ENCODE peak calls at places on chromosome 18, in ten cellular contexts. One of them, this sample, is unnamed.

GRCh38 chr18:69956037-69956436 is 8.4 kb upstream of the CD226 start:
- DNase-seq in NCI-H774: no peak
- DNase-seq in neuronal stem cell: no peak
- DNase-seq in amygdala: no peak
- DNase-seq in HT-29: no peak
- DNase-seq in SW480: no peak
- DNase-seq in CD4-positive, CD25-positive, alpha-beta regulatory T cell: no peak
- DNase-seq in NAMALWA: no peak
- DNase-seq in GM04504: no peak
- DNase-seq in stimulated activated CD8-positive, alpha-beta memory T cell treated with anti-CD3 and anti-CD28 coated beads, Interleukin-7, amount 100 ng/mL, for 48 hours: no peak
- DNase-seq in this sample: no peak

GRCh38 chr18:50726960-50727589 is 92.7 kb downstream of the MRO start:
- DNase-seq in NCI-H774: no peak
- DNase-seq in neuronal stem cell: no peak
- DNase-seq in amygdala: no peak
- DNase-seq in HT-29: no peak
- DNase-seq in SW480: no peak
- DNase-seq in CD4-positive, CD25-positive, alpha-beta regulatory T cell: no peak
- DNase-seq in NAMALWA: no peak
- DNase-seq in GM04504: no peak
- DNase-seq in stimulated activated CD8-positive, alpha-beta memory T cell treated with anti-CD3 and anti-CD28 coated beads, Interleukin-7, amount 100 ng/mL, for 48 hours: no peak
- DNase-seq in this sample: no peak

GRCh38 chr18:49021433-49022129 is 70.8 kb upstream of the SMAD7 start:
- DNase-seq in NCI-H774: peak
- DNase-seq in neuronal stem cell: no peak
- DNase-seq in amygdala: no peak
- DNase-seq in HT-29: peak
- DNase-seq in SW480: peak
- DNase-seq in CD4-positive, CD25-positive, alpha-beta regulatory T cell: no peak
- DNase-seq in NAMALWA: peak
- DNase-seq in GM04504: no peak
- DNase-seq in stimulated activated CD8-positive, alpha-beta memory T cell treated with anti-CD3 and anti-CD28 coated beads, Interleukin-7, amount 100 ng/mL, for 48 hours: peak
- DNase-seq in this sample: no peak

GRCh38 chr18:41323044-41323443 is 632.0 kb upstream of the PIK3C3 start:
- DNase-seq in NCI-H774: no peak
- DNase-seq in neuronal stem cell: no peak
- DNase-seq in amygdala: no peak
- DNase-seq in HT-29: no peak
- DNase-seq in SW480: no peak
- DNase-seq in CD4-positive, CD25-positive, alpha-beta regulatory T cell: no peak
- DNase-seq in NAMALWA: no peak
- DNase-seq in GM04504: no peak
- DNase-seq in stimulated activated CD8-positive, alpha-beta memory T cell treated with anti-CD3 and anti-CD28 coated beads, Interleukin-7, amount 100 ng/mL, for 48 hours: no peak
- DNase-seq in this sample: no peak

GRCh38 chr18:69102959-69103358 is 297.7 kb upstream of the DOK6 start:
- DNase-seq in NCI-H774: no peak
- DNase-seq in neuronal stem cell: no peak
- DNase-seq in amygdala: no peak
- DNase-seq in HT-29: no peak
- DNase-seq in SW480: no peak
- DNase-seq in CD4-positive, CD25-positive, alpha-beta regulatory T cell: no peak
- DNase-seq in NAMALWA: no peak
- DNase-seq in GM04504: peak
- DNase-seq in stimulated activated CD8-positive, alpha-beta memory T cell treated with anti-CD3 and anti-CD28 coated beads, Interleukin-7, amount 100 ng/mL, for 48 hours: no peak
- DNase-seq in this sample: no peak

GRCh38 chr18:54776282-54776977 is 51.8 kb upstream of the RAB27B start:
- DNase-seq in NCI-H774: no peak
- DNase-seq in neuronal stem cell: no peak
- DNase-seq in amygdala: no peak
- DNase-seq in HT-29: peak
- DNase-seq in SW480: peak
- DNase-seq in CD4-positive, CD25-positive, alpha-beta regulatory T cell: no peak
- DNase-seq in NAMALWA: no peak
- DNase-seq in GM04504: peak
- DNase-seq in stimulated activated CD8-positive, alpha-beta memory T cell treated with anti-CD3 and anti-CD28 coated beads, Interleukin-7, amount 100 ng/mL, for 48 hours: no peak
- DNase-seq in this sample: peak

GRCh38 chr18:80252136-80252535 is 4.8 kb upstream of the PARD6G start:
- DNase-seq in NCI-H774: no peak
- DNase-seq in neuronal stem cell: no peak
- DNase-seq in amygdala: no peak
- DNase-seq in HT-29: no peak
- DNase-seq in SW480: no peak
- DNase-seq in CD4-positive, CD25-positive, alpha-beta regulatory T cell: no peak
- DNase-seq in NAMALWA: no peak
- DNase-seq in GM04504: peak
- DNase-seq in stimulated activated CD8-positive, alpha-beta memory T cell treated with anti-CD3 and anti-CD28 coated beads, Interleukin-7, amount 100 ng/mL, for 48 hours: no peak
- DNase-seq in this sample: no peak

GRCh38 chr18:2902327-2902726 is 55.5 kb downstream of the EMILIN2 start:
- DNase-seq in NCI-H774: no peak
- DNase-seq in neuronal stem cell: no peak
- DNase-seq in amygdala: no peak
- DNase-seq in HT-29: no peak
- DNase-seq in SW480: no peak
- DNase-seq in CD4-positive, CD25-positive, alpha-beta regulatory T cell: no peak
- DNase-seq in NAMALWA: no peak
- DNase-seq in GM04504: no peak
- DNase-seq in stimulated activated CD8-positive, alpha-beta memory T cell treated with anti-CD3 and anti-CD28 coated beads, Interleukin-7, amount 100 ng/mL, for 48 hours: no peak
- DNase-seq in this sample: no peak

GRCh38 chr18:45836242-45837215 is 11.1 kb downstream of the SIGLEC15 start:
- DNase-seq in NCI-H774: no peak
- DNase-seq in neuronal stem cell: no peak
- DNase-seq in amygdala: no peak
- DNase-seq in HT-29: peak
- DNase-seq in SW480: no peak
- DNase-seq in CD4-positive, CD25-positive, alpha-beta regulatory T cell: no peak
- DNase-seq in NAMALWA: no peak
- DNase-seq in GM04504: no peak
- DNase-seq in stimulated activated CD8-positive, alpha-beta memory T cell treated with anti-CD3 and anti-CD28 coated beads, Interleukin-7, amount 100 ng/mL, for 48 hours: no peak
- DNase-seq in this sample: no peak

GRCh38 chr18:42053188-42053781 is 98.3 kb downstream of the PIK3C3 start:
- DNase-seq in NCI-H774: no peak
- DNase-seq in neuronal stem cell: peak
- DNase-seq in amygdala: peak
- DNase-seq in HT-29: peak
- DNase-seq in SW480: peak
- DNase-seq in CD4-positive, CD25-positive, alpha-beta regulatory T cell: peak
- DNase-seq in NAMALWA: peak
- DNase-seq in GM04504: no peak
- DNase-seq in stimulated activated CD8-positive, alpha-beta memory T cell treated with anti-CD3 and anti-CD28 coated beads, Interleukin-7, amount 100 ng/mL, for 48 hours: peak
- DNase-seq in this sample: peak

GRCh38 chr18:59484796-59485328 is 125.8 kb upstream of the LMAN1 start:
- DNase-seq in NCI-H774: no peak
- DNase-seq in neuronal stem cell: no peak
- DNase-seq in amygdala: no peak
- DNase-seq in HT-29: no peak
- DNase-seq in SW480: no peak
- DNase-seq in CD4-positive, CD25-positive, alpha-beta regulatory T cell: no peak
- DNase-seq in NAMALWA: no peak
- DNase-seq in GM04504: no peak
- DNase-seq in stimulated activated CD8-positive, alpha-beta memory T cell treated with anti-CD3 and anti-CD28 coated beads, Interleukin-7, amount 100 ng/mL, for 48 hours: no peak
- DNase-seq in this sample: no peak

GRCh38 chr18:30512872-30513271 is 529.7 kb downstream of the DSC3 start:
- DNase-seq in NCI-H774: no peak
- DNase-seq in neuronal stem cell: no peak
- DNase-seq in amygdala: no peak
- DNase-seq in HT-29: no peak
- DNase-seq in SW480: no peak
- DNase-seq in CD4-positive, CD25-positive, alpha-beta regulatory T cell: no peak
- DNase-seq in NAMALWA: no peak
- DNase-seq in GM04504: no peak
- DNase-seq in stimulated activated CD8-positive, alpha-beta memory T cell treated with anti-CD3 and anti-CD28 coated beads, Interleukin-7, amount 100 ng/mL, for 48 hours: no peak
- DNase-seq in this sample: no peak

GRCh38 chr18:44917865-44918476 is 237.3 kb downstream of the SETBP1 start:
- DNase-seq in NCI-H774: no peak
- DNase-seq in neuronal stem cell: no peak
- DNase-seq in amygdala: no peak
- DNase-seq in HT-29: no peak
- DNase-seq in SW480: no peak
- DNase-seq in CD4-positive, CD25-positive, alpha-beta regulatory T cell: no peak
- DNase-seq in NAMALWA: no peak
- DNase-seq in GM04504: no peak
- DNase-seq in stimulated activated CD8-positive, alpha-beta memory T cell treated with anti-CD3 and anti-CD28 coated beads, Interleukin-7, amount 100 ng/mL, for 48 hours: no peak
- DNase-seq in this sample: no peak

GRCh38 chr18:76350134-76351025 is 144.7 kb downstream of the ZNF516 start:
- DNase-seq in NCI-H774: no peak
- DNase-seq in neuronal stem cell: no peak
- DNase-seq in amygdala: no peak
- DNase-seq in HT-29: no peak
- DNase-seq in SW480: no peak
- DNase-seq in CD4-positive, CD25-positive, alpha-beta regulatory T cell: no peak
- DNase-seq in NAMALWA: no peak
- DNase-seq in GM04504: no peak
- DNase-seq in stimulated activated CD8-positive, alpha-beta memory T cell treated with anti-CD3 and anti-CD28 coated beads, Interleukin-7, amount 100 ng/mL, for 48 hours: no peak
- DNase-seq in this sample: no peak

GRCh38 chr18:62566199-62566598 is 43.4 kb downstream of the ZCCHC2 start:
- DNase-seq in NCI-H774: no peak
- DNase-seq in neuronal stem cell: no peak
- DNase-seq in amygdala: no peak
- DNase-seq in HT-29: peak
- DNase-seq in SW480: no peak
- DNase-seq in CD4-positive, CD25-positive, alpha-beta regulatory T cell: no peak
- DNase-seq in NAMALWA: no peak
- DNase-seq in GM04504: no peak
- DNase-seq in stimulated activated CD8-positive, alpha-beta memory T cell treated with anti-CD3 and anti-CD28 coated beads, Interleukin-7, amount 100 ng/mL, for 48 hours: no peak
- DNase-seq in this sample: peak

GRCh38 chr18:79395761-79396404 is at the start of gene NFATC1:
- DNase-seq in NCI-H774: peak
- DNase-seq in neuronal stem cell: peak
- DNase-seq in amygdala: no peak
- DNase-seq in HT-29: no peak
- DNase-seq in SW480: peak
- DNase-seq in CD4-positive, CD25-positive, alpha-beta regulatory T cell: peak
- DNase-seq in NAMALWA: peak
- DNase-seq in GM04504: no peak
- DNase-seq in stimulated activated CD8-positive, alpha-beta memory T cell treated with anti-CD3 and anti-CD28 coated beads, Interleukin-7, amount 100 ng/mL, for 48 hours: peak
- DNase-seq in this sample: peak

GRCh38 chr18:79515944-79516351 is 120.2 kb downstream of the NFATC1 start:
- DNase-seq in NCI-H774: no peak
- DNase-seq in neuronal stem cell: no peak
- DNase-seq in amygdala: no peak
- DNase-seq in HT-29: no peak
- DNase-seq in SW480: no peak
- DNase-seq in CD4-positive, CD25-positive, alpha-beta regulatory T cell: no peak
- DNase-seq in NAMALWA: no peak
- DNase-seq in GM04504: no peak
- DNase-seq in stimulated activated CD8-positive, alpha-beta memory T cell treated with anti-CD3 and anti-CD28 coated beads, Interleukin-7, amount 100 ng/mL, for 48 hours: no peak
- DNase-seq in this sample: no peak

GRCh38 chr18:57026316-57026715 is 120.6 kb upstream of the BOD1L2 start:
- DNase-seq in NCI-H774: no peak
- DNase-seq in neuronal stem cell: no peak
- DNase-seq in amygdala: no peak
- DNase-seq in HT-29: no peak
- DNase-seq in SW480: no peak
- DNase-seq in CD4-positive, CD25-positive, alpha-beta regulatory T cell: no peak
- DNase-seq in NAMALWA: no peak
- DNase-seq in GM04504: no peak
- DNase-seq in stimulated activated CD8-positive, alpha-beta memory T cell treated with anti-CD3 and anti-CD28 coated beads, Interleukin-7, amount 100 ng/mL, for 48 hours: no peak
- DNase-seq in this sample: no peak

GRCh38 chr18:79613186-79613931 is 66.2 kb upstream of the CTDP1 start:
- DNase-seq in NCI-H774: no peak
- DNase-seq in neuronal stem cell: no peak
- DNase-seq in amygdala: no peak
- DNase-seq in HT-29: no peak
- DNase-seq in SW480: no peak
- DNase-seq in CD4-positive, CD25-positive, alpha-beta regulatory T cell: no peak
- DNase-seq in NAMALWA: no peak
- DNase-seq in GM04504: no peak
- DNase-seq in stimulated activated CD8-positive, alpha-beta memory T cell treated with anti-CD3 and anti-CD28 coated beads, Interleukin-7, amount 100 ng/mL, for 48 hours: no peak
- DNase-seq in this sample: no peak

GRCh38 chr18:35155403-35156117 is 85.3 kb upstream of the ZNF397 start:
- DNase-seq in NCI-H774: no peak
- DNase-seq in neuronal stem cell: no peak
- DNase-seq in amygdala: no peak
- DNase-seq in HT-29: no peak
- DNase-seq in SW480: no peak
- DNase-seq in CD4-positive, CD25-positive, alpha-beta regulatory T cell: no peak
- DNase-seq in NAMALWA: no peak
- DNase-seq in GM04504: no peak
- DNase-seq in stimulated activated CD8-positive, alpha-beta memory T cell treated with anti-CD3 and anti-CD28 coated beads, Interleukin-7, amount 100 ng/mL, for 48 hours: no peak
- DNase-seq in this sample: no peak

GRCh38 chr18:41372266-41372665 is 582.8 kb upstream of the PIK3C3 start:
- DNase-seq in NCI-H774: peak
- DNase-seq in neuronal stem cell: no peak
- DNase-seq in amygdala: no peak
- DNase-seq in HT-29: no peak
- DNase-seq in SW480: no peak
- DNase-seq in CD4-positive, CD25-positive, alpha-beta regulatory T cell: no peak
- DNase-seq in NAMALWA: no peak
- DNase-seq in GM04504: no peak
- DNase-seq in stimulated activated CD8-positive, alpha-beta memory T cell treated with anti-CD3 and anti-CD28 coated beads, Interleukin-7, amount 100 ng/mL, for 48 hours: no peak
- DNase-seq in this sample: no peak

GRCh38 chr18:51110073-51110797 is 80.2 kb downstream of the SMAD4 start:
- DNase-seq in NCI-H774: no peak
- DNase-seq in neuronal stem cell: peak
- DNase-seq in amygdala: peak
- DNase-seq in HT-29: peak
- DNase-seq in SW480: no peak
- DNase-seq in CD4-positive, CD25-positive, alpha-beta regulatory T cell: peak
- DNase-seq in NAMALWA: peak
- DNase-seq in GM04504: no peak
- DNase-seq in stimulated activated CD8-positive, alpha-beta memory T cell treated with anti-CD3 and anti-CD28 coated beads, Interleukin-7, amount 100 ng/mL, for 48 hours: peak
- DNase-seq in this sample: peak

GRCh38 chr18:73150199-73150598 is 282.4 kb upstream of the NETO1 start:
- DNase-seq in NCI-H774: no peak
- DNase-seq in neuronal stem cell: no peak
- DNase-seq in amygdala: no peak
- DNase-seq in HT-29: peak
- DNase-seq in SW480: no peak
- DNase-seq in CD4-positive, CD25-positive, alpha-beta regulatory T cell: no peak
- DNase-seq in NAMALWA: no peak
- DNase-seq in GM04504: no peak
- DNase-seq in stimulated activated CD8-positive, alpha-beta memory T cell treated with anti-CD3 and anti-CD28 coated beads, Interleukin-7, amount 100 ng/mL, for 48 hours: no peak
- DNase-seq in this sample: no peak

GRCh38 chr18:49241852-49242251 is 218.6 kb downstream of the DYM start:
- DNase-seq in NCI-H774: no peak
- DNase-seq in neuronal stem cell: no peak
- DNase-seq in amygdala: no peak
- DNase-seq in HT-29: no peak
- DNase-seq in SW480: no peak
- DNase-seq in CD4-positive, CD25-positive, alpha-beta regulatory T cell: no peak
- DNase-seq in NAMALWA: no peak
- DNase-seq in GM04504: peak
- DNase-seq in stimulated activated CD8-positive, alpha-beta memory T cell treated with anti-CD3 and anti-CD28 coated beads, Interleukin-7, amount 100 ng/mL, for 48 hours: no peak
- DNase-seq in this sample: no peak

GRCh38 chr18:23238651-23239349 is 103.5 kb downstream of the CABLES1 start:
- DNase-seq in NCI-H774: no peak
- DNase-seq in neuronal stem cell: no peak
- DNase-seq in amygdala: no peak
- DNase-seq in HT-29: no peak
- DNase-seq in SW480: no peak
- DNase-seq in CD4-positive, CD25-positive, alpha-beta regulatory T cell: no peak
- DNase-seq in NAMALWA: no peak
- DNase-seq in GM04504: no peak
- DNase-seq in stimulated activated CD8-positive, alpha-beta memory T cell treated with anti-CD3 and anti-CD28 coated beads, Interleukin-7, amount 100 ng/mL, for 48 hours: no peak
- DNase-seq in this sample: no peak

GRCh38 chr18:45102863-45103262 is 422.2 kb downstream of the SETBP1 start:
- DNase-seq in NCI-H774: no peak
- DNase-seq in neuronal stem cell: no peak
- DNase-seq in amygdala: no peak
- DNase-seq in HT-29: no peak
- DNase-seq in SW480: no peak
- DNase-seq in CD4-positive, CD25-positive, alpha-beta regulatory T cell: no peak
- DNase-seq in NAMALWA: no peak
- DNase-seq in GM04504: no peak
- DNase-seq in stimulated activated CD8-positive, alpha-beta memory T cell treated with anti-CD3 and anti-CD28 coated beads, Interleukin-7, amount 100 ng/mL, for 48 hours: no peak
- DNase-seq in this sample: no peak

GRCh38 chr18:67731853-67732252 is 215.3 kb upstream of the DSEL start:
- DNase-seq in NCI-H774: no peak
- DNase-seq in neuronal stem cell: no peak
- DNase-seq in amygdala: no peak
- DNase-seq in HT-29: no peak
- DNase-seq in SW480: no peak
- DNase-seq in CD4-positive, CD25-positive, alpha-beta regulatory T cell: no peak
- DNase-seq in NAMALWA: no peak
- DNase-seq in GM04504: peak
- DNase-seq in stimulated activated CD8-positive, alpha-beta memory T cell treated with anti-CD3 and anti-CD28 coated beads, Interleukin-7, amount 100 ng/mL, for 48 hours: no peak
- DNase-seq in this sample: no peak

GRCh38 chr18:41462946-41463345 is 492.1 kb upstream of the PIK3C3 start:
- DNase-seq in NCI-H774: no peak
- DNase-seq in neuronal stem cell: no peak
- DNase-seq in amygdala: no peak
- DNase-seq in HT-29: no peak
- DNase-seq in SW480: no peak
- DNase-seq in CD4-positive, CD25-positive, alpha-beta regulatory T cell: no peak
- DNase-seq in NAMALWA: no peak
- DNase-seq in GM04504: no peak
- DNase-seq in stimulated activated CD8-positive, alpha-beta memory T cell treated with anti-CD3 and anti-CD28 coated beads, Interleukin-7, amount 100 ng/mL, for 48 hours: no peak
- DNase-seq in this sample: no peak

This sample was measured in HTR-8/SVneo.